ENCODE peak calls at places on chromosomes 3 and 15, in six cellular contexts. D is transverse colon, V is endothelial cell of umbilical vein, A is ovary, N is IMR-90, T is heart left ventricle. Y is an unnamed sample. For H3K27me3 and H3K4me1, the result is how much of the 10 kb centered on the place peaks cover.

GRCh38 chr15:92638291-92638708 is 17.3 kb downstream of the FAM174B start:
- DNase-seq in V (peak), A (peak), N (peak), T (no peak), D (peak), Y (no peak)

GRCh38 chr3:86785381-86785780 is 205.6 kb downstream of the VGLL3 start:
- DNase-seq in A (no peak), T (no peak), D (no peak), V (no peak), N (peak), Y (no peak)

GRCh38 chr3:126213376-126214044 is 33.1 kb upstream of the ALDH1L1 start:
- DNase-seq in N (no peak), D (no peak), A (no peak), V (no peak), T (no peak), Y (no peak)

GRCh38 chr3:106620646-106621045 is 751.8 kb upstream of the CBLB start:
- DNase-seq in D (no peak), T (no peak), N (no peak), A (no peak), V (no peak), Y (no peak)

GRCh38 chr3:114112696-114113095 is 56.2 kb downstream of the QTRT2 start:
- DNase-seq in T (no peak), A (no peak), V (peak), D (no peak), N (no peak), Y (no peak)

GRCh38 chr3:14507757-14508504 is 32.2 kb downstream of the GRIP2 start:
- DNase-seq in T (peak), N (no peak), D (no peak), A (no peak), V (no peak), Y (no peak)

GRCh38 chr3:31699309-31699953 is 166.7 kb downstream of the STT3B start:
- DNase-seq in D (no peak), T (no peak), V (peak), A (no peak), N (no peak), Y (no peak)

GRCh38 chr3:17505856-17506255 is 236.6 kb downstream of the TBC1D5 start:
- DNase-seq in D (no peak), A (no peak), T (no peak), N (peak), V (peak), Y (no peak)

GRCh38 chr3:123344175-123344908 is 104.5 kb downstream of the ADCY5 start:
- DNase-seq in A (no peak), V (peak), T (no peak), D (no peak), N (peak), Y (no peak)

GRCh38 chr15:63226966-63227401 is 37.6 kb downstream of the RAB8B start:
- DNase-seq in N (no peak), A (no peak), T (no peak), D (no peak), V (no peak), Y (no peak)

GRCh38 chr15:90439946-90440345 is 51.9 kb downstream of the IQGAP1 start:
- DNase-seq in A (no peak), D (no peak), N (no peak), V (peak), T (no peak), Y (no peak)

GRCh38 chr3:174276826-174277225 is 582.3 kb upstream of the NAALADL2 start:
- DNase-seq in N (no peak), V (no peak), D (no peak), A (no peak), T (no peak), Y (no peak)

GRCh38 chr15:44663410-44664272 is at the start of gene SPG11:
- DNase-seq in N (peak), A (peak), D (peak), V (peak), T (peak), Y (peak)

GRCh38 chr3:52558436-52558835 is 22.0 kb downstream of the UQCC5 start:
- DNase-seq in V (no peak), N (no peak), A (no peak), D (no peak), T (no peak), Y (no peak)

GRCh38 chr3:182182531-182182968 is 470.8 kb downstream of the SOX2 start:
- DNase-seq in N (no peak), V (no peak), T (no peak), D (no peak), A (no peak), Y (no peak)

GRCh38 chr3:196604548-196604947 is 34.9 kb upstream of the NRROS start:
- DNase-seq in V (no peak), T (no peak), A (no peak), D (peak), N (no peak), Y (no peak)

GRCh38 chr3:132561003-132561402 is 36.1 kb upstream of the ACKR4 start:
- DNase-seq in D (no peak), T (no peak), V (no peak), A (no peak), N (no peak), Y (no peak)

GRCh38 chr15:59940928-59941327 is 63.2 kb upstream of the FOXB1 start:
- DNase-seq in D (no peak), V (no peak), A (no peak), T (no peak), N (no peak), Y (no peak)
- H3K27me3 ChIP-seq in D (under half), V (under half), A (under half), T (under half), N (under half), Y (under half)

DNA sequence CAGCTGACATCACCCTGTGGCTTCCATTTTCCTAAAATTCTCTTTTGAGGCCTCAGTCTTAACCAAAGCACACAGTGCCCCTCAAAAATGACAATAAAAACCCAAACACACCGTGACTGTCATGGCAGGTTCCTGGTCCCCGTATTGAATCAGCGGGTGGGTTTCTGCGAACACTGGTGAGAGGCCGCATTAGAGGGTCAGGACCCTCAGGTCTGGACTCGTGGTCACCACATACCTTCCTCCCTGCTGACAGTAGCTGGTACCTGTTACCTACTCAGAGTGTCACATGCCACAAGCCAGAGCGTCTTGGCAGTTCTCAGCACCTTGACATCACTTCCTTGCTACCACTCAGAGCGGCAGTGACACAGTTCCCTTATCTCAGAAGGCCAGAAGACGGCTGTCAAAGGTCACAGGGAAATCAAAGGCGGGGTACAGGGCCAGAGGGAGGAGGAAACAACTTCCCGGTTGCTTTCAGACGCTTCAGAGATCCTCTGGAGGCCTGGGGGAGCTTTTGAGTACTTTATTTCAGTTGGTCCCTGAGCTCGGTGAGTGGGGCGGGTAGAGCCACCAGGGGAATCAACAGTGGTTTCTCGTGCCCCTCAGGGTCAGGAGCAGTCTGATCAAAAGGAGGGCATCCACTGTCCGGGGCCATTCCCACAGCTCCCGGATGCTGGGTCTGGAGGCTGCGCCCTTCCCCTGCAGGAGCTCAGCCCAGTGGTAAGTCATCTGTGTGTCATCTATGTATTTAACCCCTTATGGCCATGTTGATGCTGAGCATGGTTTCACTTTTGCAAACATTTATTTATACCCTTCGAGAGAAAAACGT is at the start of the genes CCR5AS and CCRL2:
- DNase-seq in T (peak), V (peak), N (peak), D (peak), A (no peak), Y (no peak)
- TF ChIP-seq POLR2A in T (no peak), V (peak), N (no peak), D (peak), A (no peak), Y (no peak)

GRCh38 chr15:57549935-57550334 is 41.8 kb upstream of the MYZAP start:
- DNase-seq in V (no peak), T (peak), D (no peak), A (no peak), N (no peak), Y (no peak)
- H3K4me1 ChIP-seq in V (under half), T (half or more), D (under half), A (under half), N (under half), Y (under half)

DNA sequence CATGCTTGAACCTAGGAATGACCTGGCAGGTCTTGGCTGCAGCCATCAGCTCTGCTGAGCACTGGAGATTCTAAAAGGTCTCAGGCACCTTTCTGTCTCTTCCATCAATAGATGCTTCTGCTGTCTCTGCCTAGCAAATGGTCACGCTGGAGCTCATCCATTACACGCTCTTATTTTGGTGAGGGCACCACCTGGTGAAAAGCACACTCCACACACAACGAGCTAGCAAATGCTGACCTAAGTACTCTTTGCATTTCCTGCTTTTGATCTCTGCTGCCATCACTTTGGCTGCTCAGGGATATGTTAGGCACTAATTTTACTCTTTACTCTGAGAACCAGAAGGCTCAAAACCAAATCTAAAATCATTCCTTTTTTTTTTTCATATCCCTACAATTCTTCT is 91.3 kb downstream of the RAB11A start:
- DNase-seq in N (no peak), A (no peak), T (no peak), D (no peak), V (no peak), Y (no peak)
- H3K27me3 ChIP-seq in N (half or more), A (under half), T (under half), D (under half), V (under half), Y (under half)

GRCh38 chr3:81968628-81969027 is 207.2 kb upstream of the GBE1 start:
- DNase-seq in T (no peak), A (no peak), N (no peak), D (no peak), V (no peak), Y (no peak)
- TF ChIP-seq POLR2A in T (no peak), A (no peak), N (no peak), D (no peak), V (no peak), Y (no peak)

GRCh38 chr15:57377478-57377847 is 1.2 kb downstream of the CGNL1 start:
- DNase-seq in T (no peak), V (peak), A (no peak), N (no peak), D (no peak), Y (no peak)
- H3K4me1 ChIP-seq in T (under half), V (under half), A (under half), N (under half), D (under half), Y (under half)

GRCh38 chr3:184384342-184384741 is 4.5 kb downstream of the CHRD start:
- DNase-seq in D (no peak), N (no peak), V (no peak), A (no peak), T (no peak), Y (no peak)
- H3K27me3 ChIP-seq in D (under half), N (half or more), V (under half), A (under half), T (under half), Y (under half)

DNA sequence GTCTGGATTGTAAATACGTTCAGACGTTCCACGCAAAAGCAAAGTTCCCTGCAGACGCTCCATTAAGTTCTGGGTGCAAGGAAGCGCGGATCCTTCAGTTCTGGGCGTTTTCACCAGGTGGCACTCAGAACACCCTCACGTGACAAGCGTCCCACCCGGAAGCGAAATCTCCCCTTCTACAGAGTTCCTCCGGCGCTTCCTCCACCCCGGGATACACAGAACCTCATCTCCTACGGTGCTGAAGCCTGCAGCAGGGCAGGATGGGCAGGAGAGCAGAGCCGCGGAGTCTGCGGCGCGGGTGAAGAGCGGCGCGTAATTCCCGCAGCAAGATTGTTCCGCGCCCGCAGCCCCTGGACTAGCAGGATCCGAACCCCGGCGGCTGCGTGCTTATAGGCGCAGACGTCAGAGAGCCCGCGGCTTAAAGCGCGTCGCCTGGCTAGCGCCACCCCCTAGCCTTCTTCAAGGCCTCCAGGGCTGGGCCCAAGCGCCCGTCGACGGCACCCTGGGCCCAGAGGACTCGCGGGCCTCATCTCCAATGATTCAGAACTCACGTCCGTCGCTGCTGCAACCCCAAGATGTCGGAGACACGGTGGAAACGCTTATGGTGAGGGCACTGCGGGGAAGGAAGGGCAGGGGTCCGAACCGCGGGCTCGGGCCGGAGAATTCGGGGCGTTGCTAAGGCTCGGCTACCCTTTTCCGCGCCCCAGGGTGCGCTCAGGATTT is at the start of gene SLC25A38:
- DNase-seq in N (peak), V (peak), A (peak), T (peak), D (peak), Y (peak)
- TF ChIP-seq POLR2A in N (peak), V (peak), A (peak), T (no peak), D (peak), Y (no peak)